ENCODE peak calls at places on chromosomes 7 and 10, in four cellular contexts. M is brain microvascular endothelial cell, C is psoas muscle, Z is mesendoderm. N is an unnamed sample. For H3K36me3 and H3K27me3, the result is how much of the 10 kb centered on the place peaks cover.

GRCh38 chr7:79949778-79950177 is 184.9 kb upstream of the GNAI1 start:
- DNase-seq in M (no peak), C (no peak), Z (no peak), N (no peak)

GRCh38 chr7:12683678-12684077 is 3.8 kb upstream of the ARL4A start:
- DNase-seq in M (no peak), C (no peak), Z (no peak), N (peak)

GRCh38 chr7:8378349-8379019 is 54.9 kb upstream of the NXPH1 start:
- DNase-seq in M (no peak), C (no peak), Z (no peak), N (no peak)

GRCh38 chr7:31027161-31027965 is 24.7 kb upstream of the ADCYAP1R1 start:
- DNase-seq in M (no peak), C (no peak), Z (peak), N (peak)

GRCh38 chr10:70367195-70367796 is 15.1 kb downstream of the LRRC20 start:
- DNase-seq in M (peak), C (no peak), Z (no peak), N (no peak)

GRCh38 chr10:52400564-52400963 is 86.5 kb downstream of the DKK1 start:
- DNase-seq in M (peak), C (no peak), Z (peak), N (no peak)

GRCh38 chr10:71060636-71061426 is 151.5 kb upstream of the UNC5B start:
- DNase-seq in M (no peak), C (no peak), Z (no peak), N (no peak)

GRCh38 chr10:588246-589165 is 101.0 kb downstream of the DIP2C start:
- DNase-seq in M (peak), C (peak), Z (peak), N (peak)

GRCh38 chr7:20595971-20596370 is 19.5 kb upstream of the ABCB5 start:
- DNase-seq in M (no peak), C (no peak), Z (peak), N (no peak)

GRCh38 chr7:150327308-150327707 is 4.0 kb upstream of the ACTR3C start:
- DNase-seq in M (no peak), C (no peak), Z (no peak), N (no peak)

GRCh38 chr7:157704365-157704764 is 367.6 kb downstream of the DNAJB6 start:
- DNase-seq in M (no peak), C (no peak), Z (no peak), N (peak)

GRCh38 chr7:157872447-157872846 is 535.6 kb downstream of the DNAJB6 start:
- DNase-seq in M (no peak), C (no peak), Z (no peak), N (no peak)

GRCh38 chr7:99451936-99452335 is 13.2 kb downstream of the CPSF4 start:
- DNase-seq in M (no peak), C (no peak), Z (no peak), N (no peak)
- H3K36me3 ChIP-seq in M (half or more), C (half or more), Z (under half), N (half or more)

GRCh38 chr10:125156196-125156595 is 4.2 kb downstream of the CTBP2 start:
- DNase-seq in M (no peak), C (no peak), Z (no peak), N (no peak)
- H3K4me3 ChIP-seq in M (no peak), C (peak), Z (no peak), N (no peak)

GRCh38 chr10:131404886-131405285 is 93.4 kb upstream of the TCERG1L start:
- DNase-seq in M (no peak), C (no peak), Z (no peak), N (no peak)

GRCh38 chr10:131403936-131404335 is 92.4 kb upstream of the TCERG1L start:
- DNase-seq in M (no peak), C (no peak), Z (no peak), N (no peak)

GRCh38 chr10:131402771-131403723 is 91.5 kb upstream of the TCERG1L start:
- DNase-seq in M (no peak), C (no peak), Z (no peak), N (peak)

GRCh38 chr10:131406676-131407392 is 95.3 kb upstream of the TCERG1L start:
- DNase-seq in M (no peak), C (no peak), Z (no peak), N (peak)
- H3K27me3 ChIP-seq in M (under half), C (under half), Z (under half), N (under half)

DNA sequence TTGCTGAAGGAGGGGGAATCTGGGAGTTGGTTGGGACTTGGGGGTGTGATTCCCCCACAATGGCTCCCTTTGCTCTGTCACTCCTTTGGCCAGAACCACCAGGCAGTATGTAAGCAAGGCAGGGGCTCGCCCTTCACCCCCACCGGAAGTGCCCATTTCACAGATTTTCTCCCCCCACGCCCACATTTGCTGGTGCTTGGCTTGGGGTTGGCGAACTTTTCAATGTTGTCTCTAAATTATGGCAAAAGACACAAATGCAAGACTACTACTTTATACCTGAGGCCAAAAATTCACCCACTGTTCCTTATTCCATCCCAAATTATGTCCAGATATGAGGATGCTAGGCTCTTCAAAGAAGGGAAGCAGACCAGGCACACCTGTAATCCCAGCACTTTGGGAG is 24.5 kb downstream of the RBAK start:
- DNase-seq in M (no peak), C (no peak), Z (no peak), N (no peak)
- H3K36me3 ChIP-seq in M (under half), C (under half), Z (under half), N (under half)

DNA sequence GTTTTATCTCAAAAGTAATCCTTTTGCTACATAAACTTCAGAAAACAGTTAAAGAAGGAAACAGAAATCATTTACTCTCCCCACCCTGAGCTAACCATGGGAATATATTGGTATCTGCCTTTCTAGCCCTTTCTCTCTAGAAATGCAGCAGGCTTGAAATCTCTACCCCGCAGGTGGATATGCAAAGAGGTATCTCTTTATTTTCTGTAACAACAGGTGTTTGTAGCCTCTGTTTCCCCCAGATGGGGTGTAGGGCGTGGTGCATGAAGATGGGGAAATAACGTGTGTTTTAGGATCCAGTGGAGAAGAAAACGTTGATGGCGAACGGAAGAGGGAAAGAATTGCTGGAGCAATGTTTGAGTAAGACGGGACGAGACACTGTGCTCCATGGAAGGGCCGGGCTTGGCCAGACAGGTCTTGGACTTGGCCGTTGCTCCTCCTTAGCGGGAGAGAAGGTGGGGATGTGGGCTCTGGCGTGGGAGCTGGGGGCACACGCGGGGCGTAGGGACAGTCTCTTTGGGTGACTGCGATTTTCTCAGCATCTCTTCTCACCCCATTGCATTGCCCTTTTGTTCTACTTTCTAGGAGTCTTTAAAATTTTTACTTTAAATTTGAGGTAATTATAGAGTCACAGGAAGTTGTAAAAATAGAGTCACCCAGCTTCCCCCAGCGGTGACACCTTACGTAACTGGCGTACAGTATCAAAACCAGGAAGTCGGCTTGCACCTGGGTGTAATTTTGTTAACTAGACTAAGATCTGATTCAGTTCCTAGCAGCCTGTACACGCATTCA is 82.9 kb downstream of the ELFN1 start:
- DNase-seq in M (no peak), C (no peak), Z (no peak), N (peak)
- H3K4me3 ChIP-seq in M (no peak), C (no peak), Z (no peak), N (no peak)

GRCh38 chr7:49774459-49775064 is 1.1 kb downstream of the VWC2 start:
- DNase-seq in M (no peak), C (no peak), Z (no peak), N (peak)

GRCh38 chr7:49775065-49775948 is 1.9 kb downstream of the VWC2 start:
- DNase-seq in M (no peak), C (no peak), Z (peak), N (peak)

GRCh38 chr7:49773939-49774458 is 561 bp downstream of the VWC2 start:
- DNase-seq in M (no peak), C (no peak), Z (no peak), N (peak)

GRCh38 chr7:49771427-49772176 is 1.8 kb upstream of the VWC2 start:
- DNase-seq in M (no peak), C (no peak), Z (no peak), N (no peak)

GRCh38 chr7:49773082-49773938 is at the start of gene VWC2:
- DNase-seq in M (no peak), C (no peak), Z (no peak), N (peak)
- H3K27me3 ChIP-seq in M (under half), C (half or more), Z (under half), N (half or more)

GRCh38 chr7:134947329-134947728 is 39.0 kb upstream of the AGBL3 start:
- DNase-seq in M (no peak), C (no peak), Z (no peak), N (no peak)

GRCh38 chr7:134948736-134949135 is 37.6 kb upstream of the AGBL3 start:
- DNase-seq in M (peak), C (no peak), Z (no peak), N (no peak)

GRCh38 chr7:134949171-134949570 is 37.1 kb upstream of the AGBL3 start:
- DNase-seq in M (no peak), C (no peak), Z (no peak), N (no peak)

GRCh38 chr7:134947831-134948230 is 38.5 kb upstream of the AGBL3 start:
- DNase-seq in M (no peak), C (no peak), Z (no peak), N (no peak)

DNA sequence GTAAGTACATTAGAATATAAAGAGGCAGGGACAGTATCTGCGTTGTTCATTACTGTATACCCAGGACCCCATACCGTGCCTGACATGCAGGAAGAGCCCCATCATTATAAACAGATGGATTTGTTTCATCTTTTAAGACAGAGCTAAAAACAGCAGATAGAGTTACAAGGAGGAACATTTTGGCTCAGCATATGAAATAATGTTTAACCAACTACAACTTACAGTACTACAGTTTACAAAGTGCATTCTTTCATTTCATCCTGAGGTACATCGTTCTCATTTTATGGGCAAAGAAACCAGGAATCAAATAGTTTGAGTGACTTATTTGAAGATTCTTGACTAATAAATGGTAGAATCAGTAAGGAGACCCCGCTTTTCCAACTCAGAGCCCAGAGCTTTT is 38.1 kb upstream of the AGBL3 start:
- DNase-seq in M (no peak), C (no peak), Z (no peak), N (no peak)
- H3K36me3 ChIP-seq in M (half or more), C (under half), Z (under half), N (under half)

GRCh38 chr7:194257-194995 is 2.1 kb downstream of the FAM20C start:
- DNase-seq in M (peak), C (no peak), Z (peak), N (peak)

GRCh38 chr7:196283-196682 is 3.9 kb downstream of the FAM20C start:
- DNase-seq in M (no peak), C (no peak), Z (no peak), N (no peak)

GRCh38 chr7:196778-197321 is 4.5 kb downstream of the FAM20C start:
- DNase-seq in M (no peak), C (no peak), Z (no peak), N (no peak)

GRCh38 chr7:194996-195829 is 2.8 kb downstream of the FAM20C start:
- DNase-seq in M (no peak), C (no peak), Z (peak), N (peak)

GRCh38 chr7:195830-196128 is 3.4 kb downstream of the FAM20C start:
- DNase-seq in M (no peak), C (no peak), Z (no peak), N (no peak)
- H3K4me3 ChIP-seq in M (peak), C (peak), Z (no peak), N (no peak)

DNA sequence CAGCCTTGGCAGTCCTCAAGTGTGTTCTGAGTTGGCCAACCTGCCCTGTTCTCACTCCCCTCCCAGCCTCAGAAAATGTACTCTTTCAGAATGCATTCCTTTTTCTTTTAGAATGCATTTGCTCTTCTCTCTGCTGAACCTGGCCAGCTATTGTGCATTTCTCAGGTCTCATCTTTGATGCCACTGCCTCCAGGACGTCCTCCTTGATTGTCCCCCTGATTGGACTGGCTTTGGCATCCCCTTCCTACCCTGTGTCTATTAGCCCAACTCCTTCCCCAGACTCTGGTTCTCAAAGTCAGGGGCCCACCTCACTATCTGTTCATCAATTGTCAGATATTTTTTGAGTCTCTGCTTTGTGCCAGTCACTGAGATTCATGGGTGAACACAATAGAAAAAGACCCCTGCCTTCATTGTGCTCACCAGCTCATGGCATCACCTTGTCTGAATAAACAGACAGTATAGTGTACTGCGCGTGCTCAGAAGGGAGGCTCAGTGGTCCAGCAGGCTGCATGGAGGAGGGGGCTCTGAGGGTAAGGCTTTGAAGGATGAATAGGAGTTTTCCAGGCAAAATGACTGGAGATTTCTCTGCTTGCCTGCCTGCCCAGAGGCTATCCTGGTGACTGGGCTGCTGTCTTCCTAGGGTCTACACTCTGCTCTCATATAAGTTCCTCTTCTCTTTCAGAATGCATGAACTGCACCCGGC is 96.5 kb downstream of the MYL10 start:
- DNase-seq in M (no peak), C (no peak), Z (no peak), N (no peak)
- H3K27me3 ChIP-seq in M (under half), C (under half), Z (under half), N (under half)

GRCh38 chr10:73915206-73915851 is 4.4 kb downstream of the PLAU start:
- DNase-seq in M (no peak), C (no peak), Z (no peak), N (no peak)

GRCh38 chr10:73920084-73920483 is 9.2 kb downstream of the PLAU start:
- DNase-seq in M (no peak), C (peak), Z (peak), N (peak)

GRCh38 chr10:73914036-73914435 is 3.1 kb downstream of the PLAU start:
- DNase-seq in M (no peak), C (no peak), Z (no peak), N (peak)

GRCh38 chr10:73917566-73918305 is 6.8 kb downstream of the PLAU start:
- DNase-seq in M (no peak), C (no peak), Z (no peak), N (no peak)

DNA sequence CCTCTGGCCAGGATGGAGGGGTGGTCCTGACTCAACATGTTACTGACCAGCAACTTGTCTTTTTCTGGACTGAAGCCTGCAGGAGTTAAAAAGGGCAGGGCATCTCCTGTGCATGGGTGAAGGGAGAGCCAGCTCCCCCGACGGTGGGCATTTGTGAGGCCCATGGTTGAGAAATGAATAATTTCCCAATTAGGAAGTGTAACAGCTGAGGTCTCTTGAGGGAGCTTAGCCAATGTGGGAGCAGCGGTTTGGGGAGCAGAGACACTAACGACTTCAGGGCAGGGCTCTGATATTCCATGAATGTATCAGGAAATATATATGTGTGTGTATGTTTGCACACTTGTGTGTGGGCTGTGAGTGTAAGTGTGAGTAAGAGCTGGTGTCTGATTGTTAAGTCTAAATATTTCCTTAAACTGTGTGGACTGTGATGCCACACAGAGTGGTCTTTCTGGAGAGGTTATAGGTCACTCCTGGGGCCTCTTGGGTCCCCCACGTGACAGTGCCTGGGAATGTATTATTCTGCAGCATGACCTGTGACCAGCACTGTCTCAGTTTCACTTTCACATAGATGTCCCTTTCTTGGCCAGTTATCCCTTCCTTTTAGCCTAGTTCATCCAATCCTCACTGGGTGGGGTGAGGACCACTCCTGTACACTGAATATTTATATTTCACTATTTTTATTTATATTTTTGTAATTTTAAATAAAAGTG is 6.0 kb downstream of the PLAU start:
- DNase-seq in M (no peak), C (no peak), Z (no peak), N (no peak)
- H3K36me3 ChIP-seq in M (under half), C (under half), Z (under half), N (under half)